ENCODE peak calls at places on chromosomes 2 and 18, in five cellular contexts. One of them, this sample, is unnamed. For H3K4me1, the result is how much of the 10 kb centered on the place peaks cover.

GRCh38 chr2:180513389-180513788 is 467.0 kb upstream of the UBE2E3 start:
- DNase-seq in A673: no peak
- DNase-seq in ascending aorta: no peak
- DNase-seq in psoas muscle: no peak
- DNase-seq in aorta: no peak
- DNase-seq in this sample: no peak

GRCh38 chr2:202018950-202019349 is 14.7 kb upstream of the FZD7 start:
- DNase-seq in aorta: no peak
- DNase-seq in A673: no peak
- DNase-seq in psoas muscle: no peak
- DNase-seq in ascending aorta: no peak
- DNase-seq in this sample: no peak

GRCh38 chr2:203763425-203764272 is 57.2 kb downstream of the CD28 start:
- DNase-seq in ascending aorta: no peak
- DNase-seq in A673: no peak
- DNase-seq in aorta: no peak
- DNase-seq in psoas muscle: no peak
- DNase-seq in this sample: no peak

GRCh38 chr18:62346327-62347090 is 21.4 kb downstream of the TNFRSF11A start:
- DNase-seq in ascending aorta: no peak
- DNase-seq in psoas muscle: no peak
- DNase-seq in aorta: no peak
- DNase-seq in A673: no peak
- DNase-seq in this sample: no peak

GRCh38 chr2:28321426-28321825 is 71.2 kb upstream of the FOSL2 start:
- DNase-seq in ascending aorta: no peak
- DNase-seq in A673: no peak
- DNase-seq in psoas muscle: no peak
- DNase-seq in aorta: no peak
- DNase-seq in this sample: no peak

GRCh38 chr2:62424899-62425298 is 81.1 kb downstream of the TMEM17 start:
- DNase-seq in aorta: no peak
- DNase-seq in psoas muscle: no peak
- DNase-seq in ascending aorta: no peak
- DNase-seq in A673: no peak
- DNase-seq in this sample: no peak

GRCh38 chr2:242075163-242075562 is 205.6 kb downstream of the RTP5 start:
- DNase-seq in A673: no peak
- DNase-seq in psoas muscle: no peak
- DNase-seq in ascending aorta: no peak
- DNase-seq in aorta: no peak
- DNase-seq in this sample: no peak

GRCh38 chr18:23038712-23039111 is 96.6 kb upstream of the CABLES1 start:
- DNase-seq in ascending aorta: no peak
- DNase-seq in A673: peak
- DNase-seq in aorta: no peak
- DNase-seq in psoas muscle: no peak
- DNase-seq in this sample: no peak

GRCh38 chr2:99337931-99338580 is 867 bp downstream of the EIF5B start:
- DNase-seq in ascending aorta: no peak
- DNase-seq in A673: peak
- DNase-seq in psoas muscle: no peak
- DNase-seq in aorta: no peak
- DNase-seq in this sample: no peak

GRCh38 chr2:43100883-43101662 is 125.3 kb downstream of the ZFP36L2 start:
- DNase-seq in psoas muscle: peak
- DNase-seq in A673: peak
- DNase-seq in ascending aorta: no peak
- DNase-seq in aorta: peak
- DNase-seq in this sample: no peak

GRCh38 chr2:36801088-36801487 is 104.6 kb downstream of the VIT start:
- DNase-seq in psoas muscle: no peak
- DNase-seq in aorta: no peak
- DNase-seq in ascending aorta: no peak
- DNase-seq in A673: no peak
- DNase-seq in this sample: no peak

GRCh38 chr2:86646865-86647264 is 23.2 kb upstream of the RNF103 start:
- DNase-seq in psoas muscle: no peak
- DNase-seq in ascending aorta: no peak
- DNase-seq in A673: no peak
- DNase-seq in aorta: no peak
- DNase-seq in this sample: no peak

GRCh38 chr2:172768406-172768805 is 32.8 kb downstream of the RAPGEF4 start:
- DNase-seq in psoas muscle: no peak
- DNase-seq in ascending aorta: no peak
- DNase-seq in aorta: no peak
- DNase-seq in A673: no peak
- DNase-seq in this sample: no peak

GRCh38 chr2:240013343-240013742 is 11.8 kb downstream of the NDUFA10 start:
- DNase-seq in aorta: no peak
- DNase-seq in psoas muscle: no peak
- DNase-seq in A673: peak
- DNase-seq in ascending aorta: no peak
- DNase-seq in this sample: no peak

GRCh38 chr2:109612991-109613921 is 510 bp downstream of the SEPTIN10 start:
- DNase-seq in psoas muscle: peak
- DNase-seq in A673: peak
- DNase-seq in ascending aorta: no peak
- DNase-seq in aorta: peak
- DNase-seq in this sample: peak

GRCh38 chr18:13813271-13813849 is 10.6 kb upstream of the MC5R start:
- DNase-seq in aorta: peak
- DNase-seq in A673: peak
- DNase-seq in ascending aorta: no peak
- DNase-seq in psoas muscle: no peak
- DNase-seq in this sample: peak

GRCh38 chr2:29995241-29995640 is 73.9 kb upstream of the ALK start:
- DNase-seq in psoas muscle: no peak
- DNase-seq in ascending aorta: no peak
- DNase-seq in aorta: no peak
- DNase-seq in A673: no peak
- DNase-seq in this sample: no peak

GRCh38 chr2:221347471-221347870 is 224.6 kb downstream of the EPHA4 start:
- DNase-seq in aorta: no peak
- DNase-seq in ascending aorta: no peak
- DNase-seq in psoas muscle: no peak
- DNase-seq in A673: no peak
- DNase-seq in this sample: no peak

GRCh38 chr18:49335677-49336076 is 124.8 kb downstream of the DYM start:
- DNase-seq in A673: peak
- DNase-seq in ascending aorta: no peak
- DNase-seq in psoas muscle: no peak
- DNase-seq in aorta: no peak
- DNase-seq in this sample: no peak

GRCh38 chr2:207157162-207157481 is 8.6 kb downstream of the KLF7 start:
- DNase-seq in A673: no peak
- DNase-seq in psoas muscle: no peak
- DNase-seq in ascending aorta: no peak
- DNase-seq in aorta: no peak
- DNase-seq in this sample: no peak

GRCh38 chr18:56068030-56068671 is 480.2 kb upstream of the TCF4 start:
- DNase-seq in ascending aorta: no peak
- DNase-seq in aorta: no peak
- DNase-seq in A673: no peak
- DNase-seq in psoas muscle: no peak
- DNase-seq in this sample: no peak

GRCh38 chr2:19911799-19912509 is 10.2 kb upstream of the TTC32 start:
- DNase-seq in aorta: no peak
- DNase-seq in ascending aorta: no peak
- DNase-seq in psoas muscle: no peak
- DNase-seq in A673: no peak
- DNase-seq in this sample: no peak

GRCh38 chr2:8486141-8486540 is 195.7 kb upstream of the ID2 start:
- DNase-seq in psoas muscle: no peak
- DNase-seq in aorta: no peak
- DNase-seq in A673: no peak
- DNase-seq in ascending aorta: no peak
- DNase-seq in this sample: no peak
- H3K4me1 ChIP-seq in psoas muscle: under half
- H3K4me1 ChIP-seq in aorta: under half
- H3K4me1 ChIP-seq in A673: under half
- H3K4me1 ChIP-seq in ascending aorta: under half
- H3K4me1 ChIP-seq in this sample: under half

GRCh38 chr18:78803104-78803503 is 176.5 kb upstream of the SALL3 start:
- DNase-seq in psoas muscle: no peak
- DNase-seq in A673: no peak
- DNase-seq in ascending aorta: no peak
- DNase-seq in aorta: no peak
- DNase-seq in this sample: no peak

GRCh38 chr18:78799382-78800089 is 180.1 kb upstream of the SALL3 start:
- DNase-seq in ascending aorta: no peak
- DNase-seq in psoas muscle: no peak
- DNase-seq in aorta: peak
- DNase-seq in A673: no peak
- DNase-seq in this sample: no peak

GRCh38 chr18:78805840-78806239 is 173.8 kb upstream of the SALL3 start:
- DNase-seq in aorta: no peak
- DNase-seq in A673: no peak
- DNase-seq in ascending aorta: no peak
- DNase-seq in psoas muscle: no peak
- DNase-seq in this sample: no peak

GRCh38 chr18:78801011-78801410 is 178.6 kb upstream of the SALL3 start:
- DNase-seq in psoas muscle: no peak
- DNase-seq in A673: no peak
- DNase-seq in aorta: peak
- DNase-seq in ascending aorta: no peak
- DNase-seq in this sample: no peak

GRCh38 chr18:78804206-78805030 is 175.2 kb upstream of the SALL3 start:
- DNase-seq in A673: no peak
- DNase-seq in aorta: peak
- DNase-seq in psoas muscle: no peak
- DNase-seq in ascending aorta: no peak
- DNase-seq in this sample: no peak
- H3K4me3 ChIP-seq in A673: no peak
- H3K4me3 ChIP-seq in aorta: no peak
- H3K4me3 ChIP-seq in psoas muscle: no peak
- H3K4me3 ChIP-seq in ascending aorta: no peak
- H3K4me3 ChIP-seq in this sample: no peak

GRCh38 chr2:69619725-69620124 is 23.8 kb downstream of the AAK1 start:
- DNase-seq in A673: no peak
- DNase-seq in aorta: no peak
- DNase-seq in psoas muscle: no peak
- DNase-seq in ascending aorta: no peak
- DNase-seq in this sample: no peak

GRCh38 chr2:69620870-69621269 is 22.7 kb downstream of the AAK1 start:
- DNase-seq in ascending aorta: no peak
- DNase-seq in aorta: no peak
- DNase-seq in psoas muscle: no peak
- DNase-seq in A673: no peak
- DNase-seq in this sample: no peak

GRCh38 chr2:69623236-69623635 is 20.3 kb downstream of the AAK1 start:
- DNase-seq in psoas muscle: no peak
- DNase-seq in ascending aorta: no peak
- DNase-seq in A673: no peak
- DNase-seq in aorta: no peak
- DNase-seq in this sample: no peak

GRCh38 chr2:69624153-69624552 is 19.4 kb downstream of the AAK1 start:
- DNase-seq in psoas muscle: no peak
- DNase-seq in ascending aorta: no peak
- DNase-seq in A673: no peak
- DNase-seq in aorta: no peak
- DNase-seq in this sample: no peak

DNA sequence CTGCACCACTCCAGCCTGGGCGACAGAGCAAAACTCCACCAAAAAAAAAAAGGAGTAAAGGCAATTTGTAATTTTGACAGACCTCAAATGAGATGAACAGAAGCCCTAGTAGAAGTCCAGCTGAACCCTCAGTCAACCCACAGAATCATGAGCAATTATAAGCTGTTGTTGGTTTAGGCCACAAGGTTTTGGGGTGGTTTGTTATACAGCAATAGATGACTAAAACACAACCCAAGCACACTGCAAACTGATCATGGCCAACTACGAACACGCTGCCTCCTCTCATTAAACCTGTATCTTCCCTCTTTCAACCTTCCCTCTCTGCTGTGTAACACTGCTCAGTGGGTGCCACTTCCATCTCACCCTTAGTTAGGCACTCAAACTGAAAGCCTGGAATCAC is 22.1 kb downstream of the AAK1 start:
- DNase-seq in aorta: no peak
- DNase-seq in A673: no peak
- DNase-seq in psoas muscle: no peak
- DNase-seq in ascending aorta: no peak
- DNase-seq in this sample: no peak
- H3K4me1 ChIP-seq in aorta: under half
- H3K4me1 ChIP-seq in A673: under half
- H3K4me1 ChIP-seq in psoas muscle: half or more
- H3K4me1 ChIP-seq in ascending aorta: under half
- H3K4me1 ChIP-seq in this sample: under half

GRCh38 chr2:48313036-48313877 is 216.7 kb upstream of the STON1 start:
- DNase-seq in ascending aorta: no peak
- DNase-seq in psoas muscle: no peak
- DNase-seq in aorta: no peak
- DNase-seq in A673: no peak
- DNase-seq in this sample: no peak
- H3K4me3 ChIP-seq in ascending aorta: peak
- H3K4me3 ChIP-seq in psoas muscle: peak
- H3K4me3 ChIP-seq in aorta: peak
- H3K4me3 ChIP-seq in A673: peak
- H3K4me3 ChIP-seq in this sample: peak

DNA sequence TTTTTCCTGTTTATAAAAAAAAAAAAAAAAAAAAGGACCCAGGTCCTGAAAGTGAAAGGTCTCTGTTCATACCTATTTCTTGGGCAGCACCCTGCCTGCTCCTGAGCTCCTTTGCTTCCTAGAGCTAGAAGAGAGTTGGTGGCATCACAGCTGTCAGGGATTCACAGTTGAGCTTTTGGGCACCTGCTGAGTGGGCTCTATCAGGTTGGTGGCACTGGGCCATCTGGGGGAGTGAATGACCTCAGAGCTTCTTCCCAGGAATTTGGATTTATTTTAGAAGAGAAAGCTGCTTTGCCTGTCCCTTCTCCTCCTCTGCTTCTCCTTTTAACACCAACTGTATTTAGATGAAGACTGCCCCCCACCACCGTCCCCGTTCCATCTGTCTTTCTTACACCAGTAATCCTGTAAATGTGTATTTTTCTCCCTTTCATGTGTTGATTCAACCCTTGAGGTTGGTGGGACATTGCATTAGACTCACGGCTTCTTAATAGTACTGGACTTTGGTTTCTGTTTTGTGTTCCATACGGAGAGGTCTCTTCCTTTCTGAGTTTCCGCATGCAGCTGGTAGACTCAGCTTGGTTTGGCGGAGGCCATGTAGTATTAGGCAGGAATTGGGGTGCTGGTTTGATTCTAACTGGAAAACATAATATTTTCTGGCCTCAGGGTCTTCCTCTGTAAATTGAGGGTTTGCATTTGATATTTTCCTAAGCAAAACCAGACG is 7.6 kb upstream of the MGAT5 start:
- DNase-seq in psoas muscle: no peak
- DNase-seq in A673: no peak
- DNase-seq in ascending aorta: no peak
- DNase-seq in aorta: no peak
- DNase-seq in this sample: no peak
- H3K4me1 ChIP-seq in psoas muscle: under half
- H3K4me1 ChIP-seq in A673: under half
- H3K4me1 ChIP-seq in ascending aorta: under half
- H3K4me1 ChIP-seq in aorta: under half
- H3K4me1 ChIP-seq in this sample: under half

This sample was measured in transverse colon.